ENCODE peak calls at places on chromosomes 7 and 10, in seven cellular contexts. G is PC-3, I is PC-9, H is hepatocyte, P is GM23338, S is HCT116, O is MM.1S. Z is an unnamed sample.

GRCh38 chr10:48527691-48528212 is 77.1 kb downstream of the ARHGAP22 start:
- DNase-seq in G (no peak), I (no peak), H (no peak), P (no peak), S (no peak), O (no peak), Z (no peak)

GRCh38 chr10:83605783-83606182 is 533.5 kb upstream of the GHITM start:
- DNase-seq in G (no peak), I (no peak), H (no peak), P (no peak), S (no peak), O (no peak), Z (no peak)

GRCh38 chr10:27783660-27784059 is 38.0 kb upstream of the MKX start:
- DNase-seq in G (peak; percentile 78), I (no peak), H (peak; percentile 36), P (peak; percentile 79), S (peak; percentile 81), O (peak; percentile 73), Z (peak; percentile 75)

GRCh38 chr7:5396999-5397656 is 26.5 kb downstream of the TNRC18 start:
- DNase-seq in G (peak; percentile 72), I (peak; percentile 98), H (peak; percentile 63), P (peak; percentile 44), S (peak; percentile 86), O (peak; percentile 96), Z (peak; percentile 99)

GRCh38 chr10:85548038-85548437 is 818.6 kb downstream of the GRID1 start:
- DNase-seq in G (peak; percentile 41), I (peak; percentile 24), H (peak; percentile 57), P (peak; percentile 10), S (peak; percentile 52), O (peak; percentile 67), Z (peak; percentile 24)

GRCh38 chr10:80655898-80656297 is 118.2 kb downstream of the SH2D4B start:
- DNase-seq in G (no peak), I (no peak), H (no peak), P (no peak), S (no peak), O (no peak), Z (no peak)

GRCh38 chr10:78937800-78938694 is 130.7 kb upstream of the ZMIZ1 start:
- DNase-seq in G (peak; percentile 49), I (no peak), H (no peak), P (peak; percentile 20), S (no peak), O (no peak), Z (no peak)

GRCh38 chr10:77771450-77771849 is 133.8 kb upstream of the KCNMA1 start:
- DNase-seq in G (no peak), I (no peak), H (no peak), P (no peak), S (no peak), O (no peak), Z (no peak)

GRCh38 chr7:146414373-146414772 is 297.8 kb downstream of the CNTNAP2 start:
- DNase-seq in G (no peak), I (no peak), H (no peak), P (peak; percentile 4), S (no peak), O (no peak), Z (no peak)

GRCh38 chr10:89916481-89916880 is 215.1 kb downstream of the KIF20B start:
- DNase-seq in G (peak; percentile 72), I (peak; percentile 16), H (no peak), P (no peak), S (no peak), O (no peak), Z (peak; percentile 3)

GRCh38 chr7:7736671-7737070 is 18.3 kb upstream of the RPA3 start:
- DNase-seq in G (no peak), I (no peak), H (no peak), P (peak; percentile 49), S (no peak), O (no peak), Z (no peak)

GRCh38 chr7:111091623-111092370 is 870 bp downstream of the LRRN3 start:
- DNase-seq in G (no peak), I (no peak), H (no peak), P (no peak), S (no peak), O (no peak), Z (no peak)

GRCh38 chr10:53090725-53091124 is 318.1 kb upstream of the MBL2 start:
- DNase-seq in G (no peak), I (no peak), H (no peak), P (no peak), S (no peak), O (no peak), Z (no peak)

GRCh38 chr10:125742465-125742864 is 23.0 kb downstream of the EDRF1 start:
- DNase-seq in G (peak; percentile 29), I (no peak), H (no peak), P (peak; percentile 8), S (no peak), O (no peak), Z (peak; percentile 39)

GRCh38 chr7:30309842-30310435 is 25.5 kb downstream of the ZNRF2 start:
- DNase-seq in G (no peak), I (no peak), H (no peak), P (no peak), S (no peak), O (no peak), Z (no peak)

GRCh38 chr10:63005246-63005645 is 127.9 kb upstream of the NRBF2 start:
- DNase-seq in G (peak; percentile 97), I (no peak), H (no peak), P (no peak), S (no peak), O (no peak), Z (peak; percentile 77)

GRCh38 chr7:55158541-55158940 is 139.7 kb downstream of the EGFR start:
- DNase-seq in G (peak; percentile 58), I (peak; percentile 76), H (peak; percentile 48), P (no peak), S (no peak), O (no peak), Z (peak; percentile 54)

GRCh38 chr10:21702633-21703111 is 168.6 kb downstream of the MLLT10 start:
- DNase-seq in G (no peak), I (no peak), H (no peak), P (no peak), S (no peak), O (peak; percentile 47), Z (no peak)

GRCh38 chr7:149843566-149843965 is 5.4 kb downstream of the ZNF862 start:
- DNase-seq in G (no peak), I (no peak), H (no peak), P (no peak), S (no peak), O (no peak), Z (no peak)
- H3K9me2 ChIP-seq in G (no peaks in the 10 kb centered on the region), I (no peaks in the 10 kb centered on the region), H (no peaks in the 10 kb centered on the region), P (no peaks in the 10 kb centered on the region), S (no peaks in the 10 kb centered on the region), O (no peaks in the 10 kb centered on the region), Z (no peaks in the 10 kb centered on the region)

GRCh38 chr7:157011333-157012112 is 1.1 kb upstream of the MNX1 start:
- DNase-seq in G (peak; percentile 12), I (no peak), H (no peak), P (peak; percentile 86), S (no peak), O (peak; percentile 45), Z (no peak)

GRCh38 chr7:157013602-157014549 is 3.4 kb upstream of the MNX1 start:
- DNase-seq in G (no peak), I (no peak), H (no peak), P (peak; percentile 81), S (no peak), O (peak; percentile 5), Z (no peak)

GRCh38 chr7:157013101-157013500 is 2.6 kb upstream of the MNX1 start:
- DNase-seq in G (no peak), I (no peak), H (no peak), P (no peak), S (no peak), O (peak; percentile 15), Z (no peak)

GRCh38 chr7:157010588-157011332 is at the start of gene MNX1:
- DNase-seq in G (peak; percentile 75), I (peak; percentile 82), H (peak; percentile 84), P (peak; percentile 93), S (peak; percentile 54), O (peak; percentile 97), Z (no peak)

GRCh38 chr7:157012113-157012547 is 1.7 kb upstream of the MNX1 start:
- DNase-seq in G (no peak), I (no peak), H (no peak), P (no peak), S (no peak), O (peak; percentile 25), Z (no peak)
- TF ChIP-seq EZH2 in G (no peak), I (no peak), H (no peak), P (peak; percentile 34), S (no peak), O (no peak), Z (peak; percentile 68)

DNA sequence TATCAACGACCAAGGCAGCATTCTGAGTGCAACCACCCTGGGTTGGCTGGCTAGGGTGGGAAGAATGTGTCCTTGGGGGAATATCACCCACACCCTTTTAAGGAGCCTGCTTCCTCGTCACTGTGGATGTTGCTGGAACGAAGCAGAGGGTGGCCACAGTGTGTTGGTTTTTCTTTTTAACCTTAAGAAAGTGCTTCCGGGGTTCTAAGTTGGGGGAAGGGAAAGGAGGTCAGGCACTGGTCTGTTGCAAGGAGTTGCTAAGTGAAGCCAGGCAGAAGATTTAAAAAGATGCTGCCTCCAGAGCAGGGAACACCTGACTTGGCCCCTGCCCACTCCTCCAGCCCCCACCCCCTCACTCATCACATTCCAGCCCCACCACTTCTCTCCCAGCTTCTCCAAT is 213.1 kb downstream of the EMX2 start:
- DNase-seq in G (no peak), I (no peak), H (no peak), P (peak; percentile 14), S (no peak), O (no peak), Z (no peak)
- H2AFZ ChIP-seq in G (no peak overlapping the region), I (no peak overlapping the region), H (no peak overlapping the region), P (no peak overlapping the region), S (no peak overlapping the region), O (no peak overlapping the region), Z (no peak overlapping the region)

DNA sequence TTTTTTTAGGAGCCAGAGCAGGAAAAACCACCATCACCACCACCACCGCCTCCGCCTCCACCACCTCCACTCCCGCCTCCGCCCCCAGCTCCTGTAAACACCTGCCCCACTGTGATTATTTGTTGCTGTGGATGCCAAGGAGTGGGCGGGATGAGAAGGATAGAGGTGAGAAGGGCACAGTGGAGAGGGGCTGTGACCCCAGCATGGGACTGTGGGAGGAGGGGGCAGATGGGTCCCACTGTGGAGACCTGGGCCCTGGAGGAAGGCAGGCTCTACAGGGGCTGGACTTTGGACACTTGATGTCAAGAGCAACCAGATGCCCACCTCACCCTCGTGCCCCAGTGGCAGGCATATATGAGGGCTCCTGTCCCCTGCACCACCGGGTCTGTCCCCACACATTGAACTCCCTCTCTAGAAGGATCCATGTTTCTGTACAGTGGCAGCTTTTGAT is 24.7 kb downstream of the ANTXRL start:
- DNase-seq in G (no peak), I (peak; percentile 72), H (no peak), P (no peak), S (no peak), O (no peak), Z (no peak)
- H3K9me2 ChIP-seq in G (no peaks in the 10 kb centered on the region), I (no peaks in the 10 kb centered on the region), H (no peaks in the 10 kb centered on the region), P (no peaks in the 10 kb centered on the region), S (no peaks in the 10 kb centered on the region), O (no peaks in the 10 kb centered on the region), Z (no peaks in the 10 kb centered on the region)

DNA sequence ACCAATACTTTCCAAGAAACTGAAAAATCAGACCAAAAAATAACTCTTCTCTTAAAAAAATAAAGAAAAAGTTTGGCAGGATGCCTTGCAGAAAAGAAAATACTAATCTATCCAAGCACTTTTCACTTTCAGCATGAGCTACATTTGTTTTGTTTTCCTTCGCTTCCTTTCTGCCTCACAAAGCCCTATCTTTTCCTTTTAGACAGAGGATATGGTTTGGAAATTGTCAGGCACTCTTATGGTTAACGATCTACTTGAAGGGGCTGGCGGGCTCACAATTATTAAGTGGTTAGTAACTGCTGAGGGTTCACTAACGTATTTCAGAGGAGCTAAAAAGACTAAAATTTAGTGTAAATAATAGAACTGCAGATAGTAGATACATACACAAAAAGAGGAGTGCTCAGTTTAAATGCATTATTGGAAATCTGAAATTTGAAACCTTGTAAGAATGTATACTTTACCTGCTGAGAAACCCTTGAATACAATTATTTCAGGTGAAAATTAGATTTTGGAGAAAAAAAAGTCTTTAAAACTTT is 909 bp upstream of the CDK6 start:
- DNase-seq in G (peak; percentile 14), I (no peak), H (no peak), P (no peak), S (no peak), O (no peak), Z (peak; percentile 51)
- TF ChIP-seq EZH2 in G (no peak), I (no peak), H (no peak), P (no peak), S (no peak), O (peak; percentile 49), Z (no peak)